ENCODE peak calls at places on chromosomes 16 and 17, in seven cellular contexts. One of them, this sample, is unnamed.

GRCh38 chr17:77235370-77236080 is 94.8 kb downstream of the SEC14L1 start:
- DNase-seq in retina: no peak
- DNase-seq in activated CD4-positive, alpha-beta T cell treated with anti-CD3 and anti-CD28 coated beads for 4 hours: no peak
- DNase-seq in iris pigment epithelial cell: peak; percentile 89
- DNase-seq in non-pigmented ciliary epithelial cell: peak; percentile 11
- DNase-seq in SK-N-SH: peak; percentile 71
- DNase-seq in T follicular helper cell: no peak
- DNase-seq in this sample: peak; percentile 89

GRCh38 chr16:8686031-8686621 is 11.7 kb downstream of the ABAT start:
- DNase-seq in T follicular helper cell: no peak
- DNase-seq in activated CD4-positive, alpha-beta T cell treated with anti-CD3 and anti-CD28 coated beads for 4 hours: no peak
- DNase-seq in iris pigment epithelial cell: peak; percentile 5
- DNase-seq in non-pigmented ciliary epithelial cell: no peak
- DNase-seq in SK-N-SH: peak; percentile 49
- DNase-seq in retina: peak; percentile 71
- DNase-seq in this sample: no peak

GRCh38 chr16:29290631-29291247 is 115.8 kb downstream of the NPIPB11 start:
- DNase-seq in T follicular helper cell: peak; percentile 17
- DNase-seq in activated CD4-positive, alpha-beta T cell treated with anti-CD3 and anti-CD28 coated beads for 4 hours: peak; percentile 59
- DNase-seq in SK-N-SH: no peak
- DNase-seq in iris pigment epithelial cell: peak; percentile 94
- DNase-seq in retina: peak; percentile 56
- DNase-seq in non-pigmented ciliary epithelial cell: peak; percentile 45
- DNase-seq in this sample: peak; percentile 82

GRCh38 chr16:3598236-3598635 is 13.2 kb downstream of the SLX4 start:
- DNase-seq in non-pigmented ciliary epithelial cell: no peak
- DNase-seq in T follicular helper cell: no peak
- DNase-seq in activated CD4-positive, alpha-beta T cell treated with anti-CD3 and anti-CD28 coated beads for 4 hours: no peak
- DNase-seq in iris pigment epithelial cell: no peak
- DNase-seq in SK-N-SH: no peak
- DNase-seq in retina: no peak
- DNase-seq in this sample: no peak

GRCh38 chr16:8645831-8646230 is 24.3 kb downstream of the METTL22 start:
- DNase-seq in non-pigmented ciliary epithelial cell: no peak
- DNase-seq in SK-N-SH: no peak
- DNase-seq in iris pigment epithelial cell: no peak
- DNase-seq in retina: no peak
- DNase-seq in activated CD4-positive, alpha-beta T cell treated with anti-CD3 and anti-CD28 coated beads for 4 hours: no peak
- DNase-seq in T follicular helper cell: no peak
- DNase-seq in this sample: no peak

GRCh38 chr17:55420776-55421178 is 858 bp downstream of the MMD start:
- DNase-seq in activated CD4-positive, alpha-beta T cell treated with anti-CD3 and anti-CD28 coated beads for 4 hours: peak; percentile 30
- DNase-seq in SK-N-SH: peak; percentile 65
- DNase-seq in iris pigment epithelial cell: peak; percentile 36
- DNase-seq in T follicular helper cell: peak; percentile 8
- DNase-seq in retina: peak; percentile 69
- DNase-seq in non-pigmented ciliary epithelial cell: no peak
- DNase-seq in this sample: no peak

GRCh38 chr16:15948532-15949209 is 745 bp upstream of the ABCC1 start:
- DNase-seq in T follicular helper cell: no peak
- DNase-seq in non-pigmented ciliary epithelial cell: no peak
- DNase-seq in retina: peak; percentile 12
- DNase-seq in SK-N-SH: no peak
- DNase-seq in iris pigment epithelial cell: no peak
- DNase-seq in activated CD4-positive, alpha-beta T cell treated with anti-CD3 and anti-CD28 coated beads for 4 hours: no peak
- DNase-seq in this sample: no peak

GRCh38 chr17:62706598-62707424 is 79.3 kb downstream of the MRC2 start:
- DNase-seq in SK-N-SH: no peak
- DNase-seq in T follicular helper cell: no peak
- DNase-seq in non-pigmented ciliary epithelial cell: no peak
- DNase-seq in activated CD4-positive, alpha-beta T cell treated with anti-CD3 and anti-CD28 coated beads for 4 hours: no peak
- DNase-seq in retina: no peak
- DNase-seq in iris pigment epithelial cell: no peak
- DNase-seq in this sample: no peak

GRCh38 chr16:56192971-56193936 is 2.0 kb downstream of the GNAO1 start:
- DNase-seq in non-pigmented ciliary epithelial cell: no peak
- DNase-seq in activated CD4-positive, alpha-beta T cell treated with anti-CD3 and anti-CD28 coated beads for 4 hours: no peak
- DNase-seq in iris pigment epithelial cell: no peak
- DNase-seq in T follicular helper cell: no peak
- DNase-seq in SK-N-SH: peak; percentile 28
- DNase-seq in retina: peak; percentile 58
- DNase-seq in this sample: no peak

GRCh38 chr16:4097826-4098240 is 18.4 kb downstream of the ADCY9 start:
- DNase-seq in T follicular helper cell: no peak
- DNase-seq in iris pigment epithelial cell: peak; percentile 31
- DNase-seq in non-pigmented ciliary epithelial cell: no peak
- DNase-seq in SK-N-SH: no peak
- DNase-seq in activated CD4-positive, alpha-beta T cell treated with anti-CD3 and anti-CD28 coated beads for 4 hours: no peak
- DNase-seq in retina: no peak
- DNase-seq in this sample: no peak

GRCh38 chr17:10626378-10626777 is 30.7 kb downstream of the MYH3 start:
- DNase-seq in retina: no peak
- DNase-seq in SK-N-SH: no peak
- DNase-seq in activated CD4-positive, alpha-beta T cell treated with anti-CD3 and anti-CD28 coated beads for 4 hours: no peak
- DNase-seq in iris pigment epithelial cell: no peak
- DNase-seq in T follicular helper cell: no peak
- DNase-seq in non-pigmented ciliary epithelial cell: no peak
- DNase-seq in this sample: no peak

GRCh38 chr17:44628234-44629188 is 27.8 kb upstream of the MEIOC start:
- DNase-seq in SK-N-SH: no peak
- DNase-seq in activated CD4-positive, alpha-beta T cell treated with anti-CD3 and anti-CD28 coated beads for 4 hours: no peak
- DNase-seq in iris pigment epithelial cell: no peak
- DNase-seq in T follicular helper cell: no peak
- DNase-seq in retina: peak; percentile 95
- DNase-seq in non-pigmented ciliary epithelial cell: no peak
- DNase-seq in this sample: no peak

GRCh38 chr16:23694707-23695373 is 16.2 kb downstream of the PLK1 start:
- DNase-seq in activated CD4-positive, alpha-beta T cell treated with anti-CD3 and anti-CD28 coated beads for 4 hours: no peak
- DNase-seq in T follicular helper cell: no peak
- DNase-seq in retina: peak; percentile 84
- DNase-seq in non-pigmented ciliary epithelial cell: no peak
- DNase-seq in iris pigment epithelial cell: peak; percentile 70
- DNase-seq in SK-N-SH: peak; percentile 56
- DNase-seq in this sample: peak; percentile 57

GRCh38 chr17:62756198-62756597 is 51.9 kb downstream of the MARCHF10 start:
- DNase-seq in T follicular helper cell: no peak
- DNase-seq in iris pigment epithelial cell: no peak
- DNase-seq in activated CD4-positive, alpha-beta T cell treated with anti-CD3 and anti-CD28 coated beads for 4 hours: no peak
- DNase-seq in retina: no peak
- DNase-seq in SK-N-SH: no peak
- DNase-seq in non-pigmented ciliary epithelial cell: no peak
- DNase-seq in this sample: no peak

GRCh38 chr17:28902819-28903545 is at the start of gene DHRS13:
- DNase-seq in SK-N-SH: peak; percentile 99
- DNase-seq in iris pigment epithelial cell: peak; percentile 88
- DNase-seq in retina: peak; percentile 95
- DNase-seq in activated CD4-positive, alpha-beta T cell treated with anti-CD3 and anti-CD28 coated beads for 4 hours: peak; percentile 92
- DNase-seq in T follicular helper cell: peak; percentile 93
- DNase-seq in non-pigmented ciliary epithelial cell: no peak
- DNase-seq in this sample: peak; percentile 66

GRCh38 chr16:5323284-5323683 is 225.7 kb upstream of the EEF2KMT start:
- DNase-seq in retina: no peak
- DNase-seq in SK-N-SH: no peak
- DNase-seq in iris pigment epithelial cell: no peak
- DNase-seq in T follicular helper cell: no peak
- DNase-seq in activated CD4-positive, alpha-beta T cell treated with anti-CD3 and anti-CD28 coated beads for 4 hours: no peak
- DNase-seq in non-pigmented ciliary epithelial cell: no peak
- DNase-seq in this sample: peak; percentile 34

GRCh38 chr16:20853981-20854620 is 46.1 kb downstream of the DCUN1D3 start:
- DNase-seq in non-pigmented ciliary epithelial cell: no peak
- DNase-seq in T follicular helper cell: no peak
- DNase-seq in iris pigment epithelial cell: no peak
- DNase-seq in retina: no peak
- DNase-seq in SK-N-SH: no peak
- DNase-seq in activated CD4-positive, alpha-beta T cell treated with anti-CD3 and anti-CD28 coated beads for 4 hours: no peak
- DNase-seq in this sample: no peak

GRCh38 chr16:15988268-15989013 is 39.0 kb downstream of the ABCC1 start:
- DNase-seq in iris pigment epithelial cell: peak; percentile 54
- DNase-seq in SK-N-SH: no peak
- DNase-seq in non-pigmented ciliary epithelial cell: no peak
- DNase-seq in activated CD4-positive, alpha-beta T cell treated with anti-CD3 and anti-CD28 coated beads for 4 hours: no peak
- DNase-seq in retina: peak; percentile 10
- DNase-seq in T follicular helper cell: no peak
- DNase-seq in this sample: peak; percentile 44

GRCh38 chr17:41919165-41919817 is 540 bp upstream of the ACLY start:
- DNase-seq in retina: no peak
- DNase-seq in activated CD4-positive, alpha-beta T cell treated with anti-CD3 and anti-CD28 coated beads for 4 hours: no peak
- DNase-seq in iris pigment epithelial cell: peak; percentile 71
- DNase-seq in T follicular helper cell: no peak
- DNase-seq in SK-N-SH: no peak
- DNase-seq in non-pigmented ciliary epithelial cell: no peak
- DNase-seq in this sample: no peak

GRCh38 chr16:2924901-2925820 is 13.4 kb downstream of the FLYWCH1 start:
- DNase-seq in T follicular helper cell: no peak
- DNase-seq in retina: peak; percentile 9
- DNase-seq in activated CD4-positive, alpha-beta T cell treated with anti-CD3 and anti-CD28 coated beads for 4 hours: no peak
- DNase-seq in non-pigmented ciliary epithelial cell: no peak
- DNase-seq in SK-N-SH: peak; percentile 11
- DNase-seq in iris pigment epithelial cell: no peak
- DNase-seq in this sample: no peak

GRCh38 chr17:65554568-65555223 is 6.8 kb downstream of the AXIN2 start:
- DNase-seq in T follicular helper cell: no peak
- DNase-seq in SK-N-SH: no peak
- DNase-seq in iris pigment epithelial cell: no peak
- DNase-seq in non-pigmented ciliary epithelial cell: no peak
- DNase-seq in retina: no peak
- DNase-seq in activated CD4-positive, alpha-beta T cell treated with anti-CD3 and anti-CD28 coated beads for 4 hours: no peak
- DNase-seq in this sample: peak; percentile 37

GRCh38 chr17:16033729-16034349 is 34.2 kb downstream of the TTC19 start:
- DNase-seq in T follicular helper cell: no peak
- DNase-seq in iris pigment epithelial cell: no peak
- DNase-seq in non-pigmented ciliary epithelial cell: no peak
- DNase-seq in SK-N-SH: no peak
- DNase-seq in retina: no peak
- DNase-seq in activated CD4-positive, alpha-beta T cell treated with anti-CD3 and anti-CD28 coated beads for 4 hours: no peak
- DNase-seq in this sample: no peak

GRCh38 chr17:82098169-82098938 is at the start of gene FASN:
- DNase-seq in retina: peak; percentile 95
- DNase-seq in T follicular helper cell: peak; percentile 88
- DNase-seq in non-pigmented ciliary epithelial cell: peak; percentile 53
- DNase-seq in iris pigment epithelial cell: peak; percentile 96
- DNase-seq in SK-N-SH: peak; percentile 100
- DNase-seq in activated CD4-positive, alpha-beta T cell treated with anti-CD3 and anti-CD28 coated beads for 4 hours: peak; percentile 92
- DNase-seq in this sample: peak; percentile 85

GRCh38 chr17:2212328-2212981 is 91.1 kb downstream of the SMG6 start:
- DNase-seq in iris pigment epithelial cell: peak; percentile 91
- DNase-seq in non-pigmented ciliary epithelial cell: peak; percentile 87
- DNase-seq in activated CD4-positive, alpha-beta T cell treated with anti-CD3 and anti-CD28 coated beads for 4 hours: no peak
- DNase-seq in retina: no peak
- DNase-seq in T follicular helper cell: no peak
- DNase-seq in SK-N-SH: no peak
- DNase-seq in this sample: peak; percentile 98

GRCh38 chr16:50697881-50698767 is 4.7 kb downstream of the NOD2 start:
- DNase-seq in T follicular helper cell: no peak
- DNase-seq in retina: no peak
- DNase-seq in non-pigmented ciliary epithelial cell: no peak
- DNase-seq in iris pigment epithelial cell: peak; percentile 63
- DNase-seq in SK-N-SH: no peak
- DNase-seq in activated CD4-positive, alpha-beta T cell treated with anti-CD3 and anti-CD28 coated beads for 4 hours: peak; percentile 49
- DNase-seq in this sample: peak; percentile 34

GRCh38 chr16:51523400-51523799 is 372.3 kb upstream of the SALL1 start:
- DNase-seq in retina: no peak
- DNase-seq in non-pigmented ciliary epithelial cell: no peak
- DNase-seq in SK-N-SH: no peak
- DNase-seq in iris pigment epithelial cell: no peak
- DNase-seq in T follicular helper cell: no peak
- DNase-seq in activated CD4-positive, alpha-beta T cell treated with anti-CD3 and anti-CD28 coated beads for 4 hours: no peak
- DNase-seq in this sample: peak; percentile 32

GRCh38 chr17:41835800-41836549 is at the start of gene NT5C3B:
- DNase-seq in non-pigmented ciliary epithelial cell: no peak
- DNase-seq in T follicular helper cell: peak; percentile 34
- DNase-seq in SK-N-SH: peak; percentile 98
- DNase-seq in activated CD4-positive, alpha-beta T cell treated with anti-CD3 and anti-CD28 coated beads for 4 hours: peak; percentile 47
- DNase-seq in iris pigment epithelial cell: no peak
- DNase-seq in retina: peak; percentile 81
- DNase-seq in this sample: no peak

GRCh38 chr16:78770353-78771091 is 671.1 kb downstream of the WWOX start:
- DNase-seq in iris pigment epithelial cell: no peak
- DNase-seq in retina: peak; percentile 61
- DNase-seq in T follicular helper cell: peak; percentile 72
- DNase-seq in activated CD4-positive, alpha-beta T cell treated with anti-CD3 and anti-CD28 coated beads for 4 hours: peak; percentile 80
- DNase-seq in SK-N-SH: peak; percentile 81
- DNase-seq in non-pigmented ciliary epithelial cell: no peak
- DNase-seq in this sample: no peak

GRCh38 chr17:75720656-75721462 is at the start of gene ITGB4:
- DNase-seq in activated CD4-positive, alpha-beta T cell treated with anti-CD3 and anti-CD28 coated beads for 4 hours: peak; percentile 61
- DNase-seq in SK-N-SH: peak; percentile 88
- DNase-seq in iris pigment epithelial cell: no peak
- DNase-seq in non-pigmented ciliary epithelial cell: no peak
- DNase-seq in retina: peak; percentile 21
- DNase-seq in T follicular helper cell: peak; percentile 53
- DNase-seq in this sample: no peak

GRCh38 chr17:32483451-32484019 is 3.3 kb upstream of the CDK5R1 start:
- DNase-seq in T follicular helper cell: no peak
- DNase-seq in iris pigment epithelial cell: peak; percentile 69
- DNase-seq in SK-N-SH: peak; percentile 77
- DNase-seq in retina: peak; percentile 94
- DNase-seq in activated CD4-positive, alpha-beta T cell treated with anti-CD3 and anti-CD28 coated beads for 4 hours: peak; percentile 30
- DNase-seq in non-pigmented ciliary epithelial cell: peak; percentile 36
- DNase-seq in this sample: peak; percentile 54

GRCh38 chr16:68756250-68757051 is 19.4 kb downstream of the CDH1 start:
- DNase-seq in T follicular helper cell: no peak
- DNase-seq in SK-N-SH: no peak
- DNase-seq in iris pigment epithelial cell: no peak
- DNase-seq in retina: no peak
- DNase-seq in activated CD4-positive, alpha-beta T cell treated with anti-CD3 and anti-CD28 coated beads for 4 hours: peak; percentile 37
- DNase-seq in non-pigmented ciliary epithelial cell: no peak
- DNase-seq in this sample: no peak

GRCh38 chr17:41254861-41255260 is 323 bp upstream of the KRTAP9-9 start:
- DNase-seq in SK-N-SH: no peak
- DNase-seq in retina: no peak
- DNase-seq in non-pigmented ciliary epithelial cell: no peak
- DNase-seq in iris pigment epithelial cell: no peak
- DNase-seq in activated CD4-positive, alpha-beta T cell treated with anti-CD3 and anti-CD28 coated beads for 4 hours: no peak
- DNase-seq in T follicular helper cell: no peak
- DNase-seq in this sample: no peak

GRCh38 chr17:33521784-33522183 is 228.7 kb upstream of the ASIC2 start:
- DNase-seq in SK-N-SH: peak; percentile 70
- DNase-seq in retina: no peak
- DNase-seq in iris pigment epithelial cell: no peak
- DNase-seq in non-pigmented ciliary epithelial cell: no peak
- DNase-seq in activated CD4-positive, alpha-beta T cell treated with anti-CD3 and anti-CD28 coated beads for 4 hours: no peak
- DNase-seq in T follicular helper cell: no peak
- DNase-seq in this sample: no peak

GRCh38 chr16:11067266-11067665 is 122.9 kb downstream of the CLEC16A start:
- DNase-seq in SK-N-SH: no peak
- DNase-seq in retina: no peak
- DNase-seq in iris pigment epithelial cell: no peak
- DNase-seq in non-pigmented ciliary epithelial cell: no peak
- DNase-seq in T follicular helper cell: no peak
- DNase-seq in activated CD4-positive, alpha-beta T cell treated with anti-CD3 and anti-CD28 coated beads for 4 hours: no peak
- DNase-seq in this sample: no peak

GRCh38 chr16:2535644-2536021 is 2.2 kb upstream of the PDPK1 start:
- DNase-seq in SK-N-SH: no peak
- DNase-seq in T follicular helper cell: no peak
- DNase-seq in iris pigment epithelial cell: peak; percentile 63
- DNase-seq in retina: no peak
- DNase-seq in activated CD4-positive, alpha-beta T cell treated with anti-CD3 and anti-CD28 coated beads for 4 hours: no peak
- DNase-seq in non-pigmented ciliary epithelial cell: no peak
- DNase-seq in this sample: peak; percentile 64

GRCh38 chr16:89495121-89495520 is 4.8 kb upstream of the ANKRD11 start:
- DNase-seq in SK-N-SH: no peak
- DNase-seq in activated CD4-positive, alpha-beta T cell treated with anti-CD3 and anti-CD28 coated beads for 4 hours: no peak
- DNase-seq in retina: no peak
- DNase-seq in T follicular helper cell: no peak
- DNase-seq in iris pigment epithelial cell: peak; percentile 84
- DNase-seq in non-pigmented ciliary epithelial cell: peak; percentile 50
- DNase-seq in this sample: peak; percentile 74

GRCh38 chr17:57406131-57406980 is 150.0 kb downstream of the MSI2 start:
- DNase-seq in non-pigmented ciliary epithelial cell: peak; percentile 63
- DNase-seq in retina: peak; percentile 91
- DNase-seq in iris pigment epithelial cell: peak; percentile 77
- DNase-seq in activated CD4-positive, alpha-beta T cell treated with anti-CD3 and anti-CD28 coated beads for 4 hours: no peak
- DNase-seq in T follicular helper cell: no peak
- DNase-seq in SK-N-SH: no peak
- DNase-seq in this sample: peak; percentile 97

This sample was measured in astrocyte.